ENCODE peak calls at places on chromosomes 7 and 10, in four cellular contexts. C is heart left ventricle, L is HL-60, Z is Karpas-422. J is an unnamed sample.

GRCh38 chr10:70907619-70908425 is 19.5 kb upstream of the PCBD1 start:
- DNase-seq in C (no peak), Z (no peak), L (no peak), J (no peak)

GRCh38 chr10:61153766-61154165 is 209.8 kb upstream of the RHOBTB1 start:
- DNase-seq in L (no peak), Z (no peak), C (no peak), J (no peak)

GRCh38 chr10:128211064-128211504 is 84.9 kb upstream of the MKI67 start:
- DNase-seq in Z (no peak), C (no peak), L (no peak), J (no peak)

GRCh38 chr7:100432621-100433275 is 3.1 kb downstream of the MEPCE start:
- DNase-seq in L (no peak), Z (no peak), C (no peak), J (no peak)

GRCh38 chr10:75235375-75236177 is at the start of gene COMTD1:
- DNase-seq in C (peak), L (peak), Z (peak), J (peak)

GRCh38 chr10:70508912-70509366 is 30.4 kb downstream of the PALD1 start:
- DNase-seq in L (no peak), C (peak), Z (peak), J (peak)

GRCh38 chr7:77415822-77416620 is at the start of gene GSAP:
- DNase-seq in L (peak), C (peak), Z (no peak), J (peak)

GRCh38 chr7:101553018-101553770 is 75.9 kb downstream of the MYL10 start:
- DNase-seq in Z (no peak), C (peak), L (no peak), J (no peak)

GRCh38 chr7:157830331-157830730 is 493.5 kb downstream of the DNAJB6 start:
- DNase-seq in L (no peak), Z (no peak), C (no peak), J (no peak)

GRCh38 chr10:87053121-87053520 is 33.0 kb downstream of the FAM25A start:
- DNase-seq in L (no peak), Z (no peak), C (peak), J (no peak)

GRCh38 chr10:21742740-21743412 is 208.8 kb downstream of the MLLT10 start:
- DNase-seq in Z (no peak), C (no peak), L (no peak), J (no peak)

GRCh38 chr7:42774436-42774835 is 137.4 kb downstream of the C7orf25 start:
- DNase-seq in Z (no peak), C (no peak), L (no peak), J (no peak)

GRCh38 chr10:454860-455259 is 234.6 kb downstream of the DIP2C start:
- DNase-seq in Z (no peak), C (peak), L (no peak), J (no peak)

GRCh38 chr10:125265579-125265955 is 105.2 kb upstream of the CTBP2 start:
- DNase-seq in Z (peak), L (no peak), C (no peak), J (no peak)

GRCh38 chr7:44969049-44969700 is 9.6 kb downstream of the MYO1G start:
- DNase-seq in Z (no peak), L (no peak), C (no peak), J (no peak)

GRCh38 chr10:107409517-107409916 is 245.0 kb upstream of the SORCS1 start:
- DNase-seq in L (no peak), C (no peak), Z (no peak), J (peak)

GRCh38 chr10:71267508-71268240 is 51.4 kb upstream of the SLC29A3 start:
- DNase-seq in L (no peak), C (no peak), Z (no peak), J (no peak)

GRCh38 chr10:89301721-89302445 is at the start of gene IFIT2:
- DNase-seq in L (peak), Z (peak), C (peak), J (peak)

GRCh38 chr10:31864834-31865518 is 63.7 kb downstream of the ARHGAP12 start:
- DNase-seq in L (no peak), C (no peak), Z (no peak), J (no peak)

DNA sequence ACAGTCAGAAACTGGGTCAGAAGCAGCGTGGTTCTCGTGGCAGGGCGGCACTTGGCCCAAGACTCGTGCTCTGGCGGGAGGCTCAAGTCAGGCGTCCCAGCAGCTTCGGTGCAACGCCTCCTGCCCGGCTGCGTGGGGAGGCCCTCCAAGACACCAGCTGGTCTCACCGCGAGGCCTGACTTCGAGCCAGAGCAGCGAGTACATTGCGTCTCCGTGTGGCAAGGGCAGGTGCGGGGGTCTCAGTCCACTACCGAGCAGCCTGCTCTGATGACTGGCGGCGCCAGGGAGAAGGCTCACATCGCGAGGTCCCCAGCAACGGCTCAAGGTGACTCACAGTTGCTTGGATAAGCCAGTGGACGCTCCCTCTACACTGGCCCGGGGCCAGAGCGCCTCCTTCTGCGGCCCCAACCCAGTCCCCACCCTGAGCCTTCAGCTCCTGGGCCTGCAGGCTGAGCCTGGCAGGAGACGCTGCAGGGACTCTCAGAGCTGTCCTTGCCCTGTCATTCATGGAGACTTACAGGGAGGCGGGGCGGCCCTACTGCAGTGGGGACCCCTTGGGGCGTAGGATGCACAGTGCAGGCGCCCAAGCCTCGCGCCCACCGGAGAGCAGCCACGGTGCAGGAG is 41.9 kb upstream of the PRKAR1B start:
- DNase-seq in L (no peak), C (peak), Z (no peak), J (no peak)
- H3K27ac ChIP-seq in L (no peak), C (peak), Z (no peak), J (no peak)

DNA sequence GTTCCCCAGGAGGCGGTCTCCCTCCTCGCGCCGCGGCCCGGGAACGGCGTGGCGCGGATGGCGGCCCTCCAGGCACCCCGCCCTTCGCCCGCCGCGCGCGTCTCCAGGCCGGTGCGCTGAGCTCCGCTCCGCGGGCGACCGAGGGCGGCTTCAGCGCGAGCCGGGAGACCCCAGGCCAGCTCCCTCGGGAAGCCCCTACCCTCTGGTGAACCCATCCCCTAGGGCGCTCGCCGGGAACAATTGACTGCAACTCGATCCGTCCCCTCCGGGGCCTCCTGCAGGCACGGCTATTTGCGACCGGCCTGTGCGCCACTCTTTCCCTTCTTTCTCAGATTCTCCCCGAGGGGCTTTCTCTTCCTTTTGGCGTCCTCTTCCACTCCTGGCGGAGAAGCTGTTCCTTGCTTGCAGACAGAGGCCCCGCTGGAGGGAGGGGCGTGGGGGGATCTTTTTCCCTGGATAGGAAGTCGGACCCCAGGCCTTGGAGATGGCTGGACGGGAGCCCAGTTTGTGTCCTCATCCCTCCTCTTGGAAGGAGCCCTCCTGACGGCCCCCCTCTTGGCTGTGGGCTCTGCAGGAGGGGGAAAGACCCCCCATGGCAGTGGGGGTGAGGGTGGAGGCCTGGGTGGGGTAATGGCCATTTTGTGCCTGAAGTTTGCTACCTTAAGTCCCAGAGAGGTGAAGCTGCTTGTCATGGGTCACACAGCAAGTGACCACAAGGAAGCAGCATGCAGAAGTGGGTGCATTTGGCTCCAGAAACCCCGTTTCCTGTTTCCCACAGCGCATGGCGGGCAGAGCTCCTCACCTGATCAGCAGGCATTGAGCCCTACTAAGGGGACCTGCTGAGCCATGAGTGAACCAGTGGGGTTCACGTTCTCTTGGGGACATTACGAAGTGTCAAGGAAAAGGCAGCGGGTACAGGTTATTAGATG is 171.2 kb upstream of the TNRC18 start:
- DNase-seq in C (no peak), L (no peak), Z (peak), J (no peak)
- H3K27ac ChIP-seq in C (peak), L (no peak), Z (no peak), J (peak)

DNA sequence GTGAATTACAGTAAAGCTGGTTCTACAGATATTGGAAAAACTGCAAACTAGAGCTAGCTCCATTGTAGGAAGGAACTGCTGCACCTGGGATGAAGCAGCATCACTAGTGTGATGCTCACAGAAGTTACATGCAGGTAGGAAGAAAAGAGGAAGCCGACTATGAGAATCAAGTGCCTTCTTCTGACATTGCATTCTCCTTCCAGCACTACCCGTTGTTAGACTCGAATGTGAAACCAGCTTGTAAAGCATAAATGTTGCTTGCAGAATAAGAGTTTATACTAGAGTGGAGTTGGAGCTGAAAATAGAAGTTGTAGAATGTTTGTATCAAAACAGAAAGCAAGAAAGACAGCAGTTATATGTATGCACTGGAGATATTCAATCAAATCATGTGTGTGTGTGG is 49.9 kb downstream of the TRIM24 start:
- DNase-seq in Z (no peak), L (no peak), C (no peak), J (no peak)
- H3K27ac ChIP-seq in Z (no peak), L (no peak), C (no peak), J (no peak)

GRCh38 chr10:25061125-25061524 is 44.7 kb downstream of the THNSL1 start:
- DNase-seq in Z (no peak), C (no peak), L (no peak), J (no peak)

GRCh38 chr10:25059990-25060389 is 43.6 kb downstream of the THNSL1 start:
- DNase-seq in Z (no peak), C (peak), L (no peak), J (peak)

GRCh38 chr10:25063157-25063556 is 46.7 kb downstream of the THNSL1 start:
- DNase-seq in Z (no peak), C (no peak), L (no peak), J (no peak)

GRCh38 chr10:25063644-25064043 is 47.2 kb downstream of the THNSL1 start:
- DNase-seq in Z (no peak), C (no peak), L (no peak), J (no peak)

GRCh38 chr10:25061711-25062455 is 45.5 kb downstream of the THNSL1 start:
- DNase-seq in Z (no peak), C (no peak), L (no peak), J (no peak)
- H3K27ac ChIP-seq in Z (no peak), C (no peak), L (no peak), J (no peak)

GRCh38 chr10:44067432-44067831 is 317.5 kb downstream of the CXCL12 start:
- DNase-seq in C (no peak), Z (no peak), L (no peak), J (no peak)

GRCh38 chr10:44070282-44070681 is 314.6 kb downstream of the CXCL12 start:
- DNase-seq in Z (peak), L (no peak), C (peak), J (no peak)

GRCh38 chr10:44071479-44071878 is 313.4 kb downstream of the CXCL12 start:
- DNase-seq in C (no peak), Z (peak), L (no peak), J (no peak)

GRCh38 chr10:44068716-44069482 is 316.0 kb downstream of the CXCL12 start:
- DNase-seq in Z (no peak), C (peak), L (no peak), J (no peak)

GRCh38 chr10:44069573-44069972 is 315.3 kb downstream of the CXCL12 start:
- DNase-seq in C (no peak), Z (peak), L (no peak), J (no peak)
- H3K27ac ChIP-seq in C (no peak), Z (no peak), L (no peak), J (no peak)

DNA sequence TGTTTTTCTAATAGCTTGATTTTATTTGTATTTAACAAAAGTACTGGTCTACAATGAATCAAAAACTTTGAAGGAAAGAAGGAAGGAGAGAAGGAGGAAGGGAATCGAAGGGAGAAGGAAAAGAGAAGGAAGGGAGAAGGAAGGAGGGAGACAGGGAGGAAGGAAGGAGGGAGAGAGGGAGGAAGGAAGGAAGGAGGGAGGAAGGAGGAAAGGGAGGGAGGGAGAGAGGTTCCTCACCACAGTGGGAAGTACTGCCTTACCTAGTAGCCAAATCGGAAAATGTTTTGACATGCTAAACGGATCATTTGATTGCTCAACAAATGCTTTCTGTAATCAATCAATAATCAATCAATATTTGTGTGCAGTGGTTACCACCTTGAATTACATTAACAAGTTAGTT is 225.8 kb upstream of the CELF2 start:
- DNase-seq in C (no peak), Z (no peak), L (no peak), J (no peak)
- H3K27ac ChIP-seq in C (no peak), Z (no peak), L (no peak), J (no peak)

DNA sequence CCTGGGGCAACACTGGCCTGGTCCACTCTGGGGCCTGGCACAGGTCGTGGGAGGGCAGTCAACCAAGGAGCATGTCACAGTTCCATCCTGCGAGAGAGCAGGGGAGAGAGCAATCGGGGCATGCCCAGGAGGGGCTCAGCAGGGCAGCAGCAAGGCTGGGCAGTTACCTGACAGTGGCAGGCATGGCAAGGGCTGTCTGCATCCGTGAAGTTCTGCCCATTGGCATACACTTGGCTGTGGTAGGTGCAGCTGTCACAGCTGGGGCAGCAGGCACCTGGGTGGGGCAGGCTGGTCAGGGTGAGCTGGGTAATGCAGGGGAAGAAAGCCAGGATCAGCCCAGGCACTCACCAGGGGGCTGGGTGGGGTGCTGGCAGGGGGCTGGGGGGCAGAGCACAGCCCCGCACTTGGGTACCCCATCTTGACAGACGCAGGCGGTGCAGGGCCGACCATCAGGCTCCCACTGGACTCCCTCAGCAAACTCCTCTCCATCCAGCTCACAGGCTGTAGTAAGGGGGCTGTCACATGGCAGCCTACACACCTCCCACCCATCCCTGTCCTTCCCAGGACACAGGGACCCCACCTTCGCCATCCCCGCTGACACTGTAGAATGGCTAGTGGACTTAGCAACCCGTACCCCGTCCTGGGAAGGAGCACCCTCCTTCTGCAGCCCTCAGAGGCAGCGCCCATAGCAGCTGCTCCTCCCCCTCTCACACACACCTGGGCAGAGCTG is 17.8 kb downstream of the KCP start:
- DNase-seq in L (no peak), Z (no peak), C (peak), J (peak)
- H3K27ac ChIP-seq in L (no peak), Z (no peak), C (no peak), J (no peak)

J was measured in Peyer's patch.